ENCODE peak calls at places on chromosomes 16 and 17, in five cellular contexts. One of them, this sample, is unnamed. For H3K4me1, the result is how much of the 10 kb centered on the place peaks cover.

GRCh38 chr17:42363767-42364585 is 24.3 kb downstream of the STAT3 start:
- DNase-seq in GM23338: no peak
- DNase-seq in transverse colon: no peak
- DNase-seq in spleen: no peak
- DNase-seq in esophagus muscularis mucosa: no peak
- DNase-seq in this sample: no peak

GRCh38 chr17:43018008-43018853 is 4.0 kb downstream of the VAT1 start:
- DNase-seq in GM23338: peak
- DNase-seq in transverse colon: no peak
- DNase-seq in spleen: no peak
- DNase-seq in esophagus muscularis mucosa: no peak
- DNase-seq in this sample: no peak

GRCh38 chr16:21038197-21038596 is 112.4 kb downstream of the DNAH3 start:
- DNase-seq in esophagus muscularis mucosa: no peak
- DNase-seq in transverse colon: no peak
- DNase-seq in spleen: no peak
- DNase-seq in GM23338: no peak
- DNase-seq in this sample: no peak

GRCh38 chr16:69180011-69180338 is 7.0 kb upstream of the SNTB2 start:
- DNase-seq in spleen: no peak
- DNase-seq in GM23338: no peak
- DNase-seq in transverse colon: no peak
- DNase-seq in esophagus muscularis mucosa: no peak
- DNase-seq in this sample: no peak

GRCh38 chr17:62778990-62779681 is 29.0 kb downstream of the MARCHF10 start:
- DNase-seq in GM23338: no peak
- DNase-seq in spleen: no peak
- DNase-seq in esophagus muscularis mucosa: no peak
- DNase-seq in transverse colon: peak
- DNase-seq in this sample: peak

GRCh38 chr16:19856120-19856519 is 28.5 kb downstream of the GPRC5B start:
- DNase-seq in esophagus muscularis mucosa: no peak
- DNase-seq in GM23338: no peak
- DNase-seq in transverse colon: no peak
- DNase-seq in spleen: no peak
- DNase-seq in this sample: no peak

GRCh38 chr17:63332286-63332685 is 113.8 kb downstream of the CYB561 start:
- DNase-seq in spleen: no peak
- DNase-seq in esophagus muscularis mucosa: no peak
- DNase-seq in transverse colon: no peak
- DNase-seq in GM23338: no peak
- DNase-seq in this sample: no peak

GRCh38 chr17:72976971-72977767 is 115.3 kb downstream of the SLC39A11 start:
- DNase-seq in transverse colon: peak
- DNase-seq in GM23338: no peak
- DNase-seq in spleen: no peak
- DNase-seq in esophagus muscularis mucosa: no peak
- DNase-seq in this sample: no peak

GRCh38 chr17:59401274-59401673 is 69.8 kb downstream of the YPEL2 start:
- DNase-seq in transverse colon: no peak
- DNase-seq in esophagus muscularis mucosa: no peak
- DNase-seq in spleen: no peak
- DNase-seq in GM23338: no peak
- DNase-seq in this sample: no peak

GRCh38 chr16:89610108-89610453 is 3.4 kb upstream of the DPEP1 start:
- DNase-seq in esophagus muscularis mucosa: no peak
- DNase-seq in transverse colon: no peak
- DNase-seq in spleen: no peak
- DNase-seq in GM23338: no peak
- DNase-seq in this sample: no peak

GRCh38 chr17:29140631-29141483 is 39.3 kb downstream of the MYO18A start:
- DNase-seq in spleen: peak
- DNase-seq in transverse colon: no peak
- DNase-seq in GM23338: peak
- DNase-seq in esophagus muscularis mucosa: no peak
- DNase-seq in this sample: no peak

GRCh38 chr17:73343739-73344454 is 32.1 kb upstream of the CDC42EP4 start:
- DNase-seq in transverse colon: no peak
- DNase-seq in spleen: no peak
- DNase-seq in GM23338: no peak
- DNase-seq in esophagus muscularis mucosa: no peak
- DNase-seq in this sample: no peak

GRCh38 chr17:73068322-73069153 is 23.9 kb downstream of the SLC39A11 start:
- DNase-seq in spleen: no peak
- DNase-seq in transverse colon: no peak
- DNase-seq in esophagus muscularis mucosa: no peak
- DNase-seq in GM23338: no peak
- DNase-seq in this sample: no peak

GRCh38 chr17:19003966-19004600 is 481 bp downstream of the FAM83G start:
- DNase-seq in transverse colon: peak
- DNase-seq in spleen: no peak
- DNase-seq in GM23338: peak
- DNase-seq in esophagus muscularis mucosa: no peak
- DNase-seq in this sample: no peak

GRCh38 chr17:75153854-75154194 is 488 bp downstream of the JPT1 start:
- DNase-seq in GM23338: no peak
- DNase-seq in esophagus muscularis mucosa: no peak
- DNase-seq in spleen: peak
- DNase-seq in transverse colon: peak
- DNase-seq in this sample: no peak

GRCh38 chr16:8889893-8890548 is 7.9 kb downstream of the LITAFD start:
- DNase-seq in spleen: peak
- DNase-seq in esophagus muscularis mucosa: no peak
- DNase-seq in transverse colon: no peak
- DNase-seq in GM23338: no peak
- DNase-seq in this sample: no peak

GRCh38 chr16:59633996-59634579 is 900.0 kb upstream of the GOT2 start:
- DNase-seq in GM23338: no peak
- DNase-seq in transverse colon: no peak
- DNase-seq in spleen: no peak
- DNase-seq in esophagus muscularis mucosa: no peak
- DNase-seq in this sample: no peak

GRCh38 chr16:4376126-4376819 is 4.6 kb downstream of the VASN start:
- DNase-seq in spleen: peak
- DNase-seq in esophagus muscularis mucosa: peak
- DNase-seq in GM23338: no peak
- DNase-seq in transverse colon: peak
- DNase-seq in this sample: peak

GRCh38 chr17:33142703-33143299 is 150.3 kb downstream of the ASIC2 start:
- DNase-seq in esophagus muscularis mucosa: no peak
- DNase-seq in spleen: no peak
- DNase-seq in transverse colon: no peak
- DNase-seq in GM23338: peak
- DNase-seq in this sample: no peak

GRCh38 chr16:11004957-11005610 is 60.7 kb downstream of the CLEC16A start:
- DNase-seq in spleen: no peak
- DNase-seq in esophagus muscularis mucosa: no peak
- DNase-seq in transverse colon: no peak
- DNase-seq in GM23338: no peak
- DNase-seq in this sample: peak

GRCh38 chr16:66480265-66481080 is 53.4 kb downstream of the BEAN1 start:
- DNase-seq in esophagus muscularis mucosa: no peak
- DNase-seq in transverse colon: no peak
- DNase-seq in spleen: peak
- DNase-seq in GM23338: no peak
- DNase-seq in this sample: no peak

GRCh38 chr16:66477028-66477515 is 50.0 kb downstream of the BEAN1 start:
- DNase-seq in transverse colon: no peak
- DNase-seq in spleen: peak
- DNase-seq in esophagus muscularis mucosa: no peak
- DNase-seq in GM23338: no peak
- DNase-seq in this sample: no peak

GRCh38 chr16:66479661-66480264 is 52.7 kb downstream of the BEAN1 start:
- DNase-seq in GM23338: no peak
- DNase-seq in transverse colon: no peak
- DNase-seq in spleen: peak
- DNase-seq in esophagus muscularis mucosa: no peak
- DNase-seq in this sample: peak

GRCh38 chr16:66481081-66481942 is 54.2 kb downstream of the BEAN1 start:
- DNase-seq in transverse colon: no peak
- DNase-seq in spleen: no peak
- DNase-seq in GM23338: no peak
- DNase-seq in esophagus muscularis mucosa: no peak
- DNase-seq in this sample: no peak

DNA sequence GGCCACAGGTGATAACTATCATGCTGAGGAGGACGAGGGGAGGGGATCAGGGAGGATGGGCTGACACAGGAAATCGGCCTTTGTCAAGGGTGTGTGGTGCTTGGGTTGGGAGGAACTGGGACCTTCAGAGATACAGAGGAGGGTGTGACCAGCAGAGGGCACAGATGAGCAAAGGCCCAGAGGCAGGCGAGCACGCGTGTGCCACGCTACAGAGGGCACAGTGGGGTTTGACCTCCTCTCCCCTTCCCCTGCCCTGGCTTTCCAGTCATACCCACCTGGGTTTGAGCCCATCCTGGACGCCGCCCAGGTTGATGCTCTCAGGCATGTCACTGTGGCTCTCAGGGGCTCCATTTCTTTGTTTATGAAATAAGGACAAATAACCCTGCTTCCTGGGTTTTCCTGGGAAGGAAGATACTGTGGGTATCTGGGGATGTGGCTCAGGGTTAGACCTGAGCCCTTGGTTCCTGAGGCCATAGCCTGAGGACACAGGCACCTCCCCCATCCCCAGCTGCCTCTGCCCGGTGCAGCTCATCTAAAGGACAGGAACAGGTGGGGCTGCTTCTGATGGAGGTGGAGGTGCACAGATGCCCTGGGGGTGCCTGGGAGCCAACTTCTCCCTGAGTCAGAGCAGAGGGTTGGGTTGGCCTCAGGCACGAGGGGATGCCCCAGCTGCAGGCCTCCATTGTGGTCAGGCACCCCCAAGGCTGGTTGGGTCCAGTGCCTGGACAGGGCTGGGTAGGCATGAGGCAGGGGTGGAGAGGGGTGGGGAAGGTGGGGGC is 51.8 kb downstream of the BEAN1 start:
- DNase-seq in esophagus muscularis mucosa: no peak
- DNase-seq in spleen: peak
- DNase-seq in transverse colon: peak
- DNase-seq in GM23338: peak
- DNase-seq in this sample: peak
- TF ChIP-seq POLR2AphosphoS5 in esophagus muscularis mucosa: no peak
- TF ChIP-seq POLR2AphosphoS5 in spleen: peak
- TF ChIP-seq POLR2AphosphoS5 in transverse colon: no peak
- TF ChIP-seq POLR2AphosphoS5 in GM23338: no peak
- TF ChIP-seq POLR2AphosphoS5 in this sample: no peak

DNA sequence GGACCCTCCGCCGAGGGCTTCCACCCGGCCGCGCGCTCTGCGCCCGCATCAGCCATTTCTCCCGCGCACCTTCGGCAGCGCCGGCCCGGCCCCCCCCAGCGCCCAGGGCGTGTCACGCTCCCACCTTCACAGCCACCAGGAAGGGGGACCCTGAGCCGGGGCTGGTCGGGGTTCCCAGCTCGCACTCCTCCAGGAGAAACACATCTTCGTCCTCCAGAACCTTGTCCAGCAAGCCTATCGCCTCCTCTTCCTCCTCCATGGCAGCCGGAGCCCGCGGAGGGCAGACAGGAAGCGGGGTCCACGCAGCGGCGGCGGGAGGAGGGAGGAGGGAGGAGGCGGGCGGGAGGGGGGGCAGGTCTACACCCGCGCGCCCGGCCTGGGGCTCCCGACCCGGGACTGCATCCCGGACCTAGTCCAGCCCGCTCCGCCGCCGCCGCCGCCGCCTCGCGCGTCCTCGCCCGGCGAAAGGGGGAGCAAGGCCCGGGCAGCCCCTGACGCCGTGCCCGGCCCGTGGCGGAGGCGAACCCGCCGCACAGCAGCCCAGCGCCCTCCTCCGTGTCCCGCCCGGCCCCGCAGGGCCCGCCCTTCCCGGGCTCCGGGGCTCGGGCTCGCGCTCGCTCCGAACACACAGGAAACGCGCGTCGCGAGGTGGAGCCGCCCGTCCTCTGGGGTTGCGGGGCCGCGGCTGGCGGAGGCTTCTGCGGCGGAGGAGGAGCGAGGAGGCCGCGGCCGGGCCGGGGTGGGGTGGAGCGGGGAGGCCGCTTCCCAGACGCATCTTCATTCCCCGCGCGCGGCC is 70.8 kb downstream of the ABR start:
- DNase-seq in spleen: peak
- DNase-seq in transverse colon: peak
- DNase-seq in esophagus muscularis mucosa: no peak
- DNase-seq in GM23338: peak
- DNase-seq in this sample: no peak
- H3K4me1 ChIP-seq in spleen: under half
- H3K4me1 ChIP-seq in transverse colon: half or more
- H3K4me1 ChIP-seq in esophagus muscularis mucosa: half or more
- H3K4me1 ChIP-seq in GM23338: under half
- H3K4me1 ChIP-seq in this sample: under half

DNA sequence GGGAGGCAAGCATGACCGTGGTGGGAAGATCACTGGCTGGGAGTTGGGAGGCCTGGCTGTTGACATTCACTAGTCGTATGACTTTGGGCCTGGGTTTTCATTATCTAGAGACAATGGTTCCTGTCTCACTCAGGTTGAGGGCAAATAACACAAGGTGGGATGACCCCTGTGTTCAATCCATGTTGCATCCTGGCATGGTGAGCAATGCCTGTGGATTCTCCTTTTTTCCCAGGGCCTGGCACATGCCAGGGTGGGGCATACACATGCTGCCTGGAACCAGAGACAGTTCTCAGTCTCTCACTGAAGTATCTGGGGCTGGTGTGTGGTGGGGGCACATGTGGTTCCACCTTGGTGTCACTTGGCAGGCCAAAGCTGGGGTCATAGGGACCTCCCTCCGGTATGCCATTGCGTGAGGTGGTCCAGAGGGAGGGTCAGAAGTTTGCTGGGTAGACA is 5.4 kb downstream of the THRA start:
- DNase-seq in transverse colon: no peak
- DNase-seq in esophagus muscularis mucosa: no peak
- DNase-seq in spleen: no peak
- DNase-seq in GM23338: no peak
- DNase-seq in this sample: no peak
- H3K4me3 ChIP-seq in transverse colon: no peak
- H3K4me3 ChIP-seq in esophagus muscularis mucosa: peak
- H3K4me3 ChIP-seq in spleen: peak
- H3K4me3 ChIP-seq in GM23338: peak
- H3K4me3 ChIP-seq in this sample: peak

DNA sequence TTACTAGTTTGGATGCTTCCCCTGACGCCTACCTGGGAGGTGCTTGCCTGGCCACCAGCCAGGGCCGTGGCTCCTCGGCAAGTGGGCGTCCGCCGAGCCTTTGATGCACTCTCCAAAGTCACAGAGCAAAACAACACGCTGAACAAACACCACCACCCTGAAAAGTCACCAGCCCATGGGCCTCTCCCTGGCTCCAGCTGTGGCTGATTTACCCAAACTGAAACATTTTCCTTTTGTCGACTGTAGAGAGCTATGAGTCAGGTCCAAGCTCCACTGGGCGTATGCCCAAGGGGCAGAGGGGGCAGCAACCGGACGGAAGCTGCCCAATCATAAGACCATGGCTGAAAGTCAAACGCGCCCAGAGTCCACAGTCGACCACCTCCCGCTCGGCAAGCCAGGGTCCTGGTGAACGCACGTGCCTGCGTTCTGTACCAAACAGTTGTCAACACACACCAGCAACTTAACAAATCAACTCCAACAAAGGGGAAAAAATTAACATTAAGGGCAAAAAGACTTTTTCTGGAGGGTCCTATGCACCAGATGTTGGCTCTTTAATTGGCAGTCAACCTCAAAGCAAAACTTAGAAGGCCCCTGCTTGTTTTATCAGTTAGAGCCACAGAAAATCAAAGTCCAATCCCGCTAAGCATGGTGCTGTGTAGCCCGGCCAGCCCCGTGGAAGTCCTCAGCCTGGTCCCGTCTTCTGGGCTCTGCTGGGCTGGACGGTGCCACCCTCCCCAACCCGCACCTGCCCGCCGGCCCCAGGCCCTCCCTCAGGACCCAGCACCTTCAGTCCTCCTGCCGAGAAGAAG is 47.3 kb downstream of the TBC1D16 start:
- DNase-seq in transverse colon: peak
- DNase-seq in esophagus muscularis mucosa: no peak
- DNase-seq in spleen: peak
- DNase-seq in GM23338: no peak
- DNase-seq in this sample: no peak
- TF ChIP-seq POLR2AphosphoS5 in transverse colon: no peak
- TF ChIP-seq POLR2AphosphoS5 in esophagus muscularis mucosa: no peak
- TF ChIP-seq POLR2AphosphoS5 in spleen: peak
- TF ChIP-seq POLR2AphosphoS5 in GM23338: no peak
- TF ChIP-seq POLR2AphosphoS5 in this sample: no peak